ENCODE peak calls at places on chromosomes 16 and 17, in eight cellular contexts. J is HepG2, O is left ventricle myocardium inferior, C is IMR-90, E is sigmoid colon, P is SK-N-SH, I is prostate gland, F is astrocyte. M is an unnamed sample. For H3K36me3 and H3K27me3, the result is how much of the 10 kb centered on the place peaks cover.

GRCh38 chr16:89697161-89697615 is 4.3 kb downstream of the SPATA2L start:
- DNase-seq in J (no peak), O (no peak), F (no peak), E (no peak), P (peak), I (no peak), C (no peak), M (peak)

GRCh38 chr16:77335652-77336234 is 99.1 kb downstream of the ADAMTS18 start:
- DNase-seq in O (no peak), I (no peak), F (no peak), J (no peak), C (no peak), E (no peak), P (no peak), M (no peak)

GRCh38 chr17:78192616-78193015 is 5.5 kb downstream of the AFMID start:
- DNase-seq in C (no peak), E (no peak), J (no peak), I (no peak), O (no peak), P (no peak), F (no peak), M (no peak)

GRCh38 chr16:47971225-47971624 is 184.6 kb downstream of the ABCC12 start:
- DNase-seq in J (no peak), I (no peak), F (no peak), E (no peak), C (no peak), O (no peak), P (peak), M (no peak)

GRCh38 chr16:53456625-53457024 is 22.4 kb downstream of the RBL2 start:
- DNase-seq in C (no peak), P (no peak), I (no peak), F (no peak), O (no peak), E (no peak), J (no peak), M (no peak)

GRCh38 chr17:17628388-17629008 is 37.0 kb upstream of the PEMT start:
- DNase-seq in I (no peak), C (no peak), O (no peak), J (no peak), E (no peak), F (no peak), P (no peak), M (peak)

GRCh38 chr17:75178453-75178852 is 4.3 kb downstream of the SUMO2 start:
- DNase-seq in O (peak), P (no peak), I (no peak), E (no peak), J (no peak), C (no peak), F (no peak), M (no peak)

GRCh38 chr17:17667231-17667630 is 14.0 kb upstream of the RAI1 start:
- DNase-seq in E (no peak), O (no peak), J (no peak), P (no peak), C (no peak), F (no peak), I (no peak), M (no peak)

GRCh38 chr16:14629919-14630619 is at the start of gene PARN:
- DNase-seq in I (peak), P (peak), F (peak), J (peak), E (peak), C (peak), O (peak), M (peak)

GRCh38 chr17:80122926-80123505 is 21.6 kb downstream of the GAA start:
- DNase-seq in P (no peak), I (no peak), C (no peak), F (no peak), E (peak), J (no peak), O (no peak), M (no peak)

GRCh38 chr16:59698341-59698979 is 964.3 kb upstream of the GOT2 start:
- DNase-seq in J (no peak), P (no peak), I (no peak), E (no peak), C (peak), O (no peak), F (peak), M (no peak)

GRCh38 chr17:35716897-35717839 is 14.3 kb upstream of the RASL10B start:
- DNase-seq in O (no peak), C (peak), P (no peak), J (no peak), F (peak), E (no peak), I (peak), M (no peak)

GRCh38 chr17:64024781-64025731 is 4.6 kb upstream of the ICAM2 start:
- DNase-seq in F (no peak), J (no peak), P (no peak), E (peak), C (peak), O (no peak), I (no peak), M (peak)

GRCh38 chr17:47934856-47935255 is 6.5 kb upstream of the PNPO start:
- DNase-seq in I (no peak), E (no peak), O (no peak), J (no peak), C (peak), F (peak), P (no peak), M (no peak)

GRCh38 chr16:78993342-78993741 is 607.2 kb downstream of the MAF start:
- DNase-seq in J (no peak), E (no peak), P (no peak), F (no peak), O (peak), C (no peak), I (no peak), M (no peak)

GRCh38 chr16:29256501-29256981 is 150.0 kb downstream of the NPIPB11 start:
- DNase-seq in E (peak), F (no peak), I (no peak), C (no peak), P (no peak), O (no peak), J (no peak), M (peak)

GRCh38 chr16:87472935-87473334 is 19.9 kb downstream of the ZCCHC14 start:
- DNase-seq in F (no peak), I (no peak), J (no peak), O (no peak), E (no peak), P (peak), C (no peak), M (no peak)

GRCh38 chr17:51257150-51258081 is 2.4 kb downstream of the MBTD1 start:
- DNase-seq in I (no peak), J (no peak), E (no peak), F (no peak), P (no peak), C (no peak), O (no peak), M (no peak)

GRCh38 chr17:51255673-51256072 is 4.2 kb downstream of the MBTD1 start:
- DNase-seq in I (no peak), J (no peak), O (no peak), F (no peak), P (no peak), E (no peak), C (no peak), M (no peak)

GRCh38 chr17:51259574-51260236 is at the start of gene MBTD1:
- DNase-seq in F (peak), P (peak), I (peak), C (peak), E (peak), O (peak), J (peak), M (peak)

GRCh38 chr17:51258756-51259573 is 884 bp downstream of the MBTD1 start:
- DNase-seq in P (no peak), O (no peak), C (no peak), F (no peak), E (peak), J (peak), I (peak), M (peak)

GRCh38 chr17:51256101-51256500 is 3.7 kb downstream of the MBTD1 start:
- DNase-seq in P (no peak), F (no peak), J (peak), C (no peak), O (no peak), E (no peak), I (no peak), M (no peak)
- H3K4me3 ChIP-seq in P (no peak), F (no peak), J (peak), C (no peak), O (no peak), E (no peak), I (no peak), M (no peak)

DNA sequence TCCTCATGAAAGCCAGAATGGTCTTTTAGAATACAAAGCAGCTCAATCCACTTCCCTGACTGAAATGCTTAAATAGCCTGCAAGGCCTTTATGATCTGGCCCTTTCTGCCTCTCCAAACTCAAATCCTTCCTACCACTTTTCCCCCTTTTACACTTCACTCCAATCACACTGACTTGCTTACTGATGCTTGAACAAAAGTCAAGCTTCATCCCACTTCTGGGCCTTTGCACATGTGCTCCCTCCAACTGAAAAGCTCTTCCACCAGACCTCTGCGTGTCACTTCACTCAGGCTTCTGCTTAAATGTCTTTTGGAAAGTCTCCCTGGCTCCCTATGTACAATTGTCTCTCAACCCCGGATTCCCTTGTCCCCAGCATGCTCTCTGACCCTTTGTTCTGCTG is 13.3 kb upstream of the TERB1 start:
- DNase-seq in F (no peak), E (no peak), I (no peak), J (no peak), C (no peak), O (no peak), P (no peak), M (no peak)
- H3K36me3 ChIP-seq in F (under half), E (under half), I (under half), J (half or more), C (under half), O (half or more), P (half or more), M (under half)

DNA sequence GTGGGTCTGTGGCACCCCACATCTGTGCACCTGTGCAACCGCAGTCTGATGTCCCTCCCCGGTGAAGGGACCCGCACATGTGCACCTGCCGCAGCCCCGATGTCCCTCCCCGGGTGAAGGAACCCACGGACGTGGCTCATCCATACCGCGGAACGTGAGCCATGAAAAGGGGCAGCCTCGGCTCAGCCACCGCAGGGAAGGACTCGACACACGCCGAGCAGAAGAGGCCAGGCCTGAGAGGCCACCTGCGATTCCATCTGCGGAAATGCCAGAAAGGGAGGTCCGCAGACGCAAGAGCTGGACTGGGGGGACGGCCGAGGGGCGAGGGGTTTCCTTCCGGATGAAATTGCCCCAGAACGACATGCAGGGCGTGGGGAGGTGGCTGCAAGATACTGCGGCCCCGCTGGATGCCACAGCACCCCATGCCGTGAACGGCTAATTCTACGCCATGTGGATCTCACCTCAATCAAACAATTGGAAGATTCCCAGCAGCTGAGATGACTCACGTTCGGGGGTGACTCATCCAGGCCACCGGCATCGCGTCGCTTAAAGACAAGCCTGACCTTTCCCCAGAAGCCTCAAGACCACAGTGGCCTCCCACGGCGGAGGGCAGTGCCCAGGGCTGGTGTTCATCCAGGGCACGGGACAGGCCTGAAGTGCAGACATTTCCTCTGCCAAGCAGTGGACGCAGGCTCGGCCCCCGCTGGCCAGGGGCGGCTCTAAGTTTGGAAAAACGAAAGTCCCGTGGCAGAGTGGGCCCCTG is 21.0 kb downstream of the SOX8 start:
- DNase-seq in J (peak), E (no peak), F (peak), I (no peak), C (peak), P (no peak), O (no peak), M (no peak)
- H3K27me3 ChIP-seq in J (half or more), E (under half), F (under half), I (under half), C (under half), P (half or more), O (half or more), M (under half)

GRCh38 chr17:81867952-81868673 is 3.0 kb downstream of the ARHGDIA start:
- DNase-seq in F (no peak), C (no peak), J (no peak), O (no peak), P (peak), I (no peak), E (no peak), M (no peak)
- H3K4me3 ChIP-seq in F (no peak), C (no peak), J (no peak), O (no peak), P (no peak), I (no peak), E (no peak), M (no peak)

GRCh38 chr17:51214920-51215319 is 44.9 kb downstream of the MBTD1 start:
- DNase-seq in O (no peak), C (no peak), P (no peak), J (no peak), I (no peak), E (no peak), F (no peak), M (no peak)

GRCh38 chr17:51221322-51221721 is 38.5 kb downstream of the MBTD1 start:
- DNase-seq in J (no peak), O (no peak), E (no peak), I (peak), F (no peak), P (no peak), C (no peak), M (no peak)

DNA sequence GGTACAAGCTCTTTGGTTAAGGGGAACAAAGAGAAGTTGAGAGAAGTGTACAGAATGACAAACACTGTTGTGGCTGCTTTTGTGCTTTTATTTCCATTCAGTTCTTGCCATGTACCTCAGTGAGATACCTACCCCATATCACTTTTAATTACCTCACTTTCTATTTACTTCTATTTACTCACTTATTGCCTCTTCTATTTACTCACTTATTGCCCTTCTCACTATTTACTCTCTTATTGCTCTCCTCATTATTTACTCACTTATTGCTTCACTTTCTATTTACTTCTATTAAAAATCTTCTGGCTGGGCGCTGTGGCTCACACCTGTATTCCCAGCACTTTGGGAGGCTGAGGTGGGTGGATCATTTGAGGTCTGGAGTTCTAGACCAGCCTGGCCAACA is 41.9 kb downstream of the MBTD1 start:
- DNase-seq in F (no peak), E (no peak), J (no peak), P (no peak), O (no peak), C (no peak), I (no peak), M (no peak)
- H3K36me3 ChIP-seq in F (under half), E (under half), J (half or more), P (half or more), O (half or more), C (under half), I (under half), M (under half)

GRCh38 chr16:86030116-86030515 is 131.2 kb downstream of the IRF8 start:
- DNase-seq in I (no peak), P (no peak), O (no peak), E (peak), J (no peak), C (no peak), F (no peak), M (no peak)
- H3K27me3 ChIP-seq in I (under half), P (half or more), O (half or more), E (under half), J (under half), C (half or more), F (under half), M (under half)

GRCh38 chr16:4140652-4141051 is 24.4 kb upstream of the ADCY9 start:
- DNase-seq in P (no peak), J (no peak), I (peak), F (peak), O (no peak), E (no peak), C (peak), M (no peak)

GRCh38 chr16:4141604-4142003 is 25.4 kb upstream of the ADCY9 start:
- DNase-seq in I (no peak), C (no peak), F (no peak), J (no peak), P (no peak), O (no peak), E (no peak), M (no peak)

GRCh38 chr16:4138735-4139134 is 22.5 kb upstream of the ADCY9 start:
- DNase-seq in C (no peak), I (no peak), F (no peak), J (no peak), E (no peak), O (no peak), P (no peak), M (no peak)

GRCh38 chr16:4139968-4140367 is 23.7 kb upstream of the ADCY9 start:
- DNase-seq in P (no peak), J (no peak), C (no peak), F (no peak), I (no peak), O (no peak), E (no peak), M (no peak)

GRCh38 chr16:4142268-4142667 is 26.0 kb upstream of the ADCY9 start:
- DNase-seq in C (no peak), E (no peak), J (no peak), I (no peak), O (no peak), F (no peak), P (no peak), M (no peak)
- H3K4me3 ChIP-seq in C (no peak), E (no peak), J (no peak), I (no peak), O (no peak), F (no peak), P (no peak), M (no peak)

DNA sequence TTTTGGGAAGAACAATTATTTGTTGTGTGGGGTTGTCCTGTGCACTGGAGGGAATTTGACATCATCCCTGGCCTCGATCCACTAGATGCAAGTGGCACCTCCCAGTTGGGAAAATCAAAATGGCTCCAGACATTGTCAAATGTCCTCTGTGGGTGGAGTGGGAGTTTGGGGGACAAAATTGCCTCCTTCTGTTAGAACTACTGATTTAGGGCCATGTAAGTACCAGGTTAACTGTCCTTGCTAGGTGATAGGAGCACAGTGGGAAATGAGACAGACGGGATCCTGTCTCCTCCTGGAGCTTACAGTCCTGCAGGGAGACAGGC is 56.8 kb downstream of the ARHGAP23 start:
- DNase-seq in C (no peak), O (no peak), J (no peak), F (no peak), P (no peak), I (no peak), E (no peak), M (no peak)
- H3K36me3 ChIP-seq in C (under half), O (half or more), J (under half), F (under half), P (under half), I (under half), E (under half), M (under half)

DNA sequence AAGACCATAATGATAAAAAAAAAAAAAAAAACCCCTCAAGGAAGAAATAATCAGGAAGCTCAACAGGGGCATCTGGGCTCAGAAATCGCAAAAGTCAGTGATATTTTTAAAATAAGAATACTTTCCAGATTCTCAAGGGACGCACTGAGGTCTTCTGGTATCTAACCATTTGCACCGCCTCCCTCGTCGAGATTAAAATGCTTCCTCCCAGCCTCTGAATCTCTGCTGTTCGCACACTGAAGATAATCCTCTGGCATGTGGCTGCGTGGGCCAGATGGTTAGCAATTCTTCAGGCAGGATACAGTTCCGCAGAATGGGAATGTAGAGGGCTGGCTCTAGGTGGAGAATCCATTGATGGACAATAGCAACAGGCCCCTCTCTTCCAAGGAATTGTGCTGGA is 211.7 kb upstream of the CDH5 start:
- DNase-seq in O (no peak), E (no peak), F (no peak), P (no peak), I (no peak), J (no peak), C (no peak), M (no peak)
- H3K27me3 ChIP-seq in O (under half), E (under half), F (under half), P (under half), I (under half), J (under half), C (under half), M (under half)

M was measured in H7.